ENCODE peak calls at places on chromosomes 13 and 19, in ten cellular contexts. B is endothelial cell of umbilical vein, V is heart left ventricle, N is body of pancreas, M is tibial nerve, E is breast epithelium, R is A549, A is gastrocnemius medialis, I is vagina, P is stomach. K is an unnamed sample.

GRCh38 chr19:4083677-4084546 is 17.2 kb upstream of the ZBTB7A start:
- DNase-seq in E (no peak), I (no peak), M (no peak), A (no peak), N (no peak), R (no peak), B (no peak), P (peak), V (peak), K (no peak)

GRCh38 chr19:54461201-54462071 is 2.1 kb downstream of the LENG9 start:
- DNase-seq in M (no peak), P (no peak), E (no peak), A (no peak), B (peak), N (no peak), V (no peak), I (no peak), R (no peak), K (no peak)

GRCh38 chr19:54484451-54484850 is 11.4 kb upstream of the CDC42EP5 start:
- DNase-seq in R (no peak), I (no peak), N (no peak), P (no peak), V (no peak), E (no peak), B (no peak), M (no peak), A (no peak), K (no peak)

GRCh38 chr19:49677232-49677881 is at the start of gene PRMT1:
- DNase-seq in A (peak), E (no peak), P (no peak), R (no peak), V (no peak), B (no peak), M (no peak), N (no peak), I (no peak), K (no peak)

GRCh38 chr19:45450042-45450380 is 17.8 kb upstream of the FOSB start:
- DNase-seq in A (no peak), R (no peak), N (no peak), B (peak), E (no peak), V (no peak), P (no peak), M (no peak), I (no peak), K (no peak)

GRCh38 chr19:5587071-5587455 is 19.3 kb upstream of the TINCR start:
- DNase-seq in A (no peak), P (no peak), M (no peak), N (no peak), I (no peak), V (no peak), R (no peak), E (no peak), B (no peak), K (no peak)

GRCh38 chr13:26488236-26489028 is 69.1 kb upstream of the WASF3 start:
- DNase-seq in R (no peak), E (no peak), N (no peak), I (peak), A (no peak), M (no peak), V (no peak), B (no peak), P (no peak), K (peak)

GRCh38 chr13:95083758-95084157 is 217.5 kb downstream of the ABCC4 start:
- DNase-seq in A (no peak), M (no peak), N (no peak), V (no peak), I (no peak), E (no peak), P (no peak), B (peak), R (no peak), K (no peak)

GRCh38 chr13:48930933-48931332 is 44.8 kb upstream of the FNDC3A start:
- DNase-seq in B (no peak), P (no peak), M (no peak), R (no peak), N (no peak), E (no peak), A (no peak), I (no peak), V (no peak), K (no peak)

GRCh38 chr13:31929031-31929770 is 102.4 kb upstream of the FRY start:
- DNase-seq in P (no peak), N (no peak), V (no peak), R (no peak), E (no peak), B (no peak), M (no peak), I (no peak), A (no peak), K (no peak)

GRCh38 chr13:55576389-55576788 is 1564.3 kb upstream of the PRR20A start:
- DNase-seq in I (no peak), R (no peak), N (no peak), A (no peak), M (no peak), P (no peak), E (no peak), B (no peak), V (no peak), K (no peak)

GRCh38 chr13:76879211-76879875 is 6.9 kb downstream of the KCTD12 start:
- DNase-seq in I (no peak), A (peak), V (peak), M (no peak), B (peak), N (peak), P (peak), E (peak), R (no peak), K (peak)

GRCh38 chr19:584240-585001 is 5.3 kb upstream of the HCN2 start:
- DNase-seq in E (no peak), R (no peak), P (peak), M (no peak), V (no peak), A (no peak), N (peak), I (no peak), B (peak), K (no peak)

GRCh38 chr13:36998624-36999041 is 507 bp downstream of the ALG5 start:
- DNase-seq in M (no peak), R (no peak), E (no peak), P (no peak), I (no peak), V (peak), N (peak), A (no peak), B (no peak), K (peak)

GRCh38 chr19:40249201-40249600 is 22.7 kb upstream of the CCNP start:
- DNase-seq in M (no peak), E (no peak), V (no peak), N (no peak), R (no peak), I (no peak), A (no peak), P (no peak), B (no peak), K (no peak)

GRCh38 chr19:40252395-40252794 is 25.9 kb upstream of the CCNP start:
- DNase-seq in I (no peak), A (no peak), R (no peak), P (no peak), E (no peak), M (no peak), N (peak), B (no peak), V (no peak), K (no peak)

GRCh38 chr19:40251991-40252390 is 25.5 kb upstream of the CCNP start:
- DNase-seq in R (no peak), P (no peak), V (no peak), N (no peak), I (no peak), A (no peak), M (no peak), B (no peak), E (no peak), K (no peak)

GRCh38 chr19:40249781-40250180 is 23.3 kb upstream of the CCNP start:
- DNase-seq in V (no peak), R (no peak), N (no peak), M (no peak), P (no peak), B (no peak), A (no peak), E (peak), I (no peak), K (no peak)

DNA sequence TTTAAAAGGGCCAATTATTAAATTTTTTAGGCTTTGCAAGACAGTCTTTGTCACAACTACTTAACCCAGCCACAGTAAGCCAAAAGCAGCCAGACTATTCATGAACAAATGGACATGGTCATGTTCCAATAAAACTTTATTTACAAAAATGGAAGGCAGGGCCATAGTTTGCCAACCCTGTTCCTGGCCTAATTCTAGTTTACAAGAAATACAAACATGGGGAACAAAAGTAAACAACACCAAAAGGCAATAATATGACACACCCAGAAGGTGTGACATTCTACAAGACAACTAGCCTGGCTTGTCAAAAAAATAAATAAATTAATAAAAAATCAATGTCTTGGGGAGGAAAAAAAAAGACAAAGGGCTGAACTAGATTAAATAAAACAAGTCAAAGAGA is 24.8 kb upstream of the CCNP start:
- DNase-seq in A (no peak), V (no peak), P (no peak), B (no peak), R (no peak), I (no peak), M (no peak), N (no peak), E (no peak), K (no peak)
- TF ChIP-seq CTCF in A (no peak), V (no peak), P (no peak), B (no peak), R (no peak), I (no peak), M (no peak), N (no peak), E (no peak), K (no peak)

DNA sequence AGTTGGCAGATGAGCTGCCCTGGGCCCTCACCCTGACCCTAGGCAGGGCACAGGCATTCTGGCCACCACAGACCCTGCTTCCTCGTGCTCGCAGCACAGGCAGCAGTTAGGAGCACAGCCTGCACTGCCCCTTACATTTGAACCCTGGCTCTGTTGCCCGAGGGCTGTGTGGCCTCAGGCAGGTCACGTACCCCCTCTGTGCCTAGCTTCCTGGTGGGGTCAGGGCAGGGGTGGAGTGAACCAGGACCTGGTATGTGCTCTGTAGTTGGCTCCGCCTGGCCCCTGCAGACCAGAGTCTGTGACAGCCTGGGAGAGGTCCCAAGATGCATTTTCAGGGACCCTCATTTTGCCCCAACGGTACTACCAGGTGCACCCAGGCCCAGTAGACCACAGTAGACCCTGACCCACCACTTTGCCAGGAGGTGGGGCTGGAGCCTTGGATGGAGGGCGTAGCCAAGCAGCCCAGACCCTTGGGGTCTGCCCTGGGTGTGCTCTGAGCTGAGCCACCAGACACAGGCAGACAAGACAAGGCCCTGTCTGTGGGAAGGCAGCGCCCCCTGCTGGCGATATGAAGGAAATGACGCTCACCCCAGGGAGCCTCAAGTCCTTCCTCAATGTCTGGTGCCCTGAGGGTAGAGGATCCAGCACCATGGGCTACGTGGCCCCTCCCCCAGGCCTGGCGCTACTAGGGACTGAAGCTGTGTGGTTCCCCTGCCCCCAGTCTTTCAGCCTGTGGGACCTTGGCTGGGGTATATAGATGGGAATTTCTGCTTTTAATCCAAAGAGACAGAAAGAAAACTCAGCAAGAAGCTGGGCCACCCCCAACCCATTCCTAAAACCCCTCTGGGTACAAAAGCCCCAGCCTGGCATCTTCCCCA is 9.0 kb downstream of the LYL1 start:
- DNase-seq in V (peak), E (peak), I (no peak), N (peak), B (peak), P (peak), R (peak), A (peak), M (peak), K (peak)
- TF ChIP-seq POLR2A in V (no peak), E (no peak), I (no peak), N (no peak), B (no peak), P (no peak), R (no peak), A (no peak), M (no peak), K (no peak)

GRCh38 chr19:6765738-6766356 is 1.4 kb downstream of the SH2D3A start:
- DNase-seq in I (no peak), M (no peak), E (peak), N (peak), A (no peak), V (no peak), B (no peak), P (peak), R (no peak), K (peak)
- H3K4me3 ChIP-seq in I (peak), M (no peak), E (peak), N (no peak), A (no peak), V (no peak), B (no peak), P (peak), R (peak), K (no peak)

GRCh38 chr13:90950134-90950533 is 397.4 kb upstream of the MIR17HG start:
- DNase-seq in V (no peak), I (no peak), A (no peak), N (no peak), P (no peak), R (no peak), E (no peak), B (no peak), M (no peak), K (no peak)

GRCh38 chr13:90951663-90952062 is 395.8 kb upstream of the MIR17HG start:
- DNase-seq in B (no peak), N (no peak), V (no peak), A (no peak), E (no peak), M (no peak), R (no peak), I (no peak), P (no peak), K (no peak)

GRCh38 chr13:90943961-90944360 is 403.5 kb upstream of the MIR17HG start:
- DNase-seq in R (no peak), A (no peak), N (no peak), P (no peak), I (no peak), M (no peak), B (no peak), V (no peak), E (no peak), K (no peak)

GRCh38 chr13:90947976-90948375 is 399.5 kb upstream of the MIR17HG start:
- DNase-seq in E (no peak), R (no peak), A (no peak), P (no peak), M (no peak), B (no peak), I (no peak), V (no peak), N (no peak), K (no peak)
- TF ChIP-seq CTCF in E (no peak), R (no peak), A (no peak), P (no peak), M (no peak), B (no peak), I (no peak), V (no peak), N (no peak), K (no peak)

GRCh38 chr19:42441047-42441440 is 1.7 kb downstream of the CXCL17 start:
- DNase-seq in B (no peak), V (no peak), N (no peak), A (no peak), M (no peak), R (no peak), E (no peak), I (no peak), P (peak), K (no peak)

GRCh38 chr19:42445948-42446347 is 3.2 kb upstream of the CXCL17 start:
- DNase-seq in V (no peak), M (no peak), P (no peak), B (no peak), E (no peak), A (no peak), R (no peak), I (no peak), N (no peak), K (no peak)

GRCh38 chr19:42440357-42441046 is 2.2 kb downstream of the CXCL17 start:
- DNase-seq in R (peak), V (peak), P (peak), B (peak), A (peak), N (peak), E (no peak), M (peak), I (no peak), K (peak)

GRCh38 chr19:42442833-42443232 is at the start of gene CXCL17:
- DNase-seq in E (no peak), M (no peak), I (no peak), B (no peak), A (no peak), P (peak), R (no peak), N (peak), V (no peak), K (no peak)

DNA sequence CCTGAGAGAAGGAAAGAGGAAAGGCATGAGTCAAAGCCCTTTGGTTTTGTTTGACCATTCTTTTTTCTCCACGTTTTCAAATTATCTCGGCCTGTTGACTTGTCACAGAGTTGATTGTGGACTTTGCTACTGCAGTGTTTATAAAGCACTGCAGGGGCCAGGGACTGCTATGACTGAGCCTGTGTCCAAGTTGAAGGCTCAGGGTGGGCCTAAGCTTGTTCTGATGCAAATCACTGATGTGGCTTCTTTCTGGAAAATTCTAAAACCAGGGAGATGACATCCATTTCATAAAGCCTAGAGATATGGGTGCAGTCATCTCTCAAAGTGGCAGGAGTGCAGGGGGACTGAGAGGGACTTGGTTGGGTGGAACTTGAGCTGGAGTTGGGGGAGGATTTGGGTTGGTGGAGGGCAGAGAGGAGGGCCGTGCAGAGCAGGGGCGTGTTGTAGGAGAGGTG is 1.2 kb upstream of the CXCL17 start:
- DNase-seq in P (peak), M (no peak), B (no peak), R (no peak), V (no peak), I (no peak), N (peak), A (no peak), E (no peak), K (no peak)
- TF ChIP-seq POLR2A in P (no peak), M (no peak), B (no peak), R (no peak), V (no peak), I (no peak), N (no peak), A (no peak), E (no peak), K (no peak)

GRCh38 chr13:67296511-67296910 is 66.4 kb upstream of the PCDH9 start:
- DNase-seq in E (no peak), M (no peak), B (no peak), R (no peak), I (no peak), P (no peak), V (no peak), N (no peak), A (no peak), K (no peak)
- H3K4me3 ChIP-seq in E (no peak), M (no peak), B (no peak), R (no peak), I (no peak), P (no peak), V (no peak), N (no peak), A (no peak), K (no peak)

DNA sequence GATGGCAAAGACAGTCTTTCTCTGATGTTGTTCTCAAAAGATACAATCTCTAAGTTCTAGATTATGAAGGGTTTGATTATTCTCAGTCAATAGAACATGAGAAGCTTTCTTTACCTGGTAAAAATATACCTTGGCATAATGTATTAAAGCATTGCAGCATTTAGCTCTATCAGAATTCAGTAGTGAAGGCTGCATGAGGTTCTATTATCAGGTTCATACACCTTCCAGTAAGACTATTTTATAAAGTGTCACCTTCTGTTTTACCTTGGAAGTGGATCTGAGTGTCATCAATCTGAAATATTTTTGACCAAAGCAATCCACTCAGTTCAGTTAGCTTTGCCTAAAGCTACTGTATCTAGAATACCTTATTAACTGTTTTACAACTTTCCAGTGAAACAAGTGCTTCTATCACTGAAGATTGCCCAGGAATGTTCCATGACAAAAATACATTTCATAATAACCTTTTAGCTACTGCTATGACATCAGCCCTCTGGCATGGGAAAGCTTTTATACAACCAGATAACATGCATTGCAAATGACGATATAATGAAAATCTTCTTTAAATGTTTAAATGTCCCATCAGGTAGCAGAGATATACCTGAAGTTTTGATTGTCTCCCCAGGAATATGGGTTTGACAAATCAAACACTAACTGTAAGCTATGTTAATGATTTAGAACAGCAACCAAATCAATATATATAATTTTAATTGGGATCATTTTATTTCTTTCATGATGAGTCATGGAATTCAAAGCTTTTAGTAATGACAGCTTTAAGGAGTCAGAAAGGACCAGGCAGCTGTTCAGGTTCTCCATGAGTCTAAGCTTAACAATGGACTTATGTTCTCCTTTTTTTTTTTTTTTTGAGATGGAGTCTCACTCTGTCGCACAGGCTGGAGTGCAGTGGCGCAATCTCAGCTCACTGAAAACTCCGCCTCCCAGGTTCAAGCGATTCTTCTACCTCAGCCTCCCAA is 72.2 kb downstream of the UFM1 start:
- DNase-seq in P (no peak), M (no peak), N (no peak), E (no peak), V (no peak), I (no peak), B (no peak), A (no peak), R (no peak), K (no peak)
- TF ChIP-seq CTCF in P (no peak), M (no peak), N (no peak), E (no peak), V (no peak), I (no peak), B (no peak), A (no peak), R (no peak), K (no peak)

GRCh38 chr19:6737873-6738725 is 719 bp upstream of the GPR108 start:
- DNase-seq in I (no peak), V (peak), P (peak), R (peak), M (peak), N (peak), E (peak), A (peak), B (peak), K (peak)

GRCh38 chr19:6739884-6740588 is 556 bp downstream of the TRIP10 start:
- DNase-seq in R (peak), A (peak), M (no peak), N (peak), B (peak), I (no peak), E (no peak), P (peak), V (peak), K (peak)

GRCh38 chr19:6740589-6741348 is 1.3 kb downstream of the TRIP10 start:
- DNase-seq in E (no peak), M (no peak), N (peak), R (no peak), P (peak), I (no peak), A (no peak), V (peak), B (peak), K (peak)

GRCh38 chr19:6738726-6739389 is 622 bp upstream of the TRIP10 start:
- DNase-seq in V (peak), P (peak), B (no peak), A (no peak), M (no peak), I (no peak), E (peak), N (peak), R (no peak), K (peak)

GRCh38 chr19:6739390-6739883 is at the start of gene TRIP10:
- DNase-seq in M (peak), E (peak), V (peak), A (peak), B (peak), N (peak), I (no peak), P (peak), R (peak), K (peak)
- TF ChIP-seq POLR2A in M (peak), E (no peak), V (no peak), A (peak), B (no peak), N (peak), I (no peak), P (no peak), R (peak), K (no peak)

K was measured in lower leg skin.